ENCODE peak calls at places on chromosomes 7 and 10, in nine cellular contexts. H, Q, G, B, U, F, S, J and C are unnamed samples.

GRCh38 chr7:38335490-38336135 is 62.2 kb upstream of the TARP start:
- DNase-seq in H (peak; percentile 75), Q (peak; percentile 73), G (peak; percentile 92), B (peak; percentile 90), U (peak; percentile 84), F (peak; percentile 53), S (peak; percentile 91), J (peak; percentile 90), C (peak; percentile 84)

GRCh38 chr10:63197304-63198092 is 64.4 kb downstream of the NRBF2 start:
- DNase-seq in H (no peak), Q (no peak), G (no peak), B (no peak), U (no peak), F (no peak), S (no peak), J (no peak), C (no peak)

GRCh38 chr7:90530263-90530662 is 60.8 kb downstream of the PTTG1IP2 start:
- DNase-seq in H (no peak), Q (no peak), G (no peak), B (no peak), U (no peak), F (no peak), S (no peak), J (no peak), C (no peak)

GRCh38 chr7:100568176-100568935 is 5.3 kb downstream of the SAP25 start:
- DNase-seq in H (no peak), Q (no peak), G (no peak), B (peak; percentile 94), U (no peak), F (no peak), S (peak; percentile 63), J (no peak), C (peak; percentile 69)

GRCh38 chr10:84138478-84139125 is 707 bp upstream of the GHITM start:
- DNase-seq in H (peak; percentile 32), Q (no peak), G (no peak), B (peak; percentile 43), U (peak; percentile 12), F (peak; percentile 69), S (no peak), J (no peak), C (peak; percentile 75)

GRCh38 chr10:99369126-99369525 is 40.0 kb downstream of the CNNM1 start:
- DNase-seq in H (no peak), Q (no peak), G (no peak), B (no peak), U (no peak), F (no peak), S (no peak), J (no peak), C (no peak)

GRCh38 chr7:38448842-38449241 is 175.4 kb upstream of the TARP start:
- DNase-seq in H (no peak), Q (no peak), G (no peak), B (no peak), U (no peak), F (no peak), S (no peak), J (no peak), C (no peak)

GRCh38 chr10:6173203-6173602 is 29.5 kb upstream of the PFKFB3 start:
- DNase-seq in H (peak; percentile 32), Q (no peak), G (peak; percentile 42), B (no peak), U (no peak), F (no peak), S (no peak), J (no peak), C (peak; percentile 43)

GRCh38 chr7:130384371-130384801 is 4.1 kb downstream of the CPA1 start:
- DNase-seq in H (no peak), Q (no peak), G (no peak), B (no peak), U (no peak), F (no peak), S (no peak), J (no peak), C (no peak)

GRCh38 chr10:34311679-34312078 is 503.4 kb downstream of the PARD3 start:
- DNase-seq in H (no peak), Q (no peak), G (no peak), B (no peak), U (no peak), F (no peak), S (no peak), J (no peak), C (no peak)
- H3K4me3 ChIP-seq in H (no peak overlapping the region), Q (no peak overlapping the region), G (no peak overlapping the region), B (no peak overlapping the region), U (no peak overlapping the region), F (no peak overlapping the region), S (no peak overlapping the region), J (no peak overlapping the region), C (no peak overlapping the region)

GRCh38 chr10:80186364-80187012 is 18.8 kb downstream of the ANXA11 start:
- DNase-seq in H (no peak), Q (no peak), G (no peak), B (no peak), U (peak; percentile 65), F (no peak), S (no peak), J (peak; percentile 32), C (no peak)

GRCh38 chr10:80184291-80184690 is 21.0 kb downstream of the ANXA11 start:
- DNase-seq in H (no peak), Q (no peak), G (no peak), B (no peak), U (no peak), F (no peak), S (no peak), J (no peak), C (no peak)

GRCh38 chr10:80183436-80183835 is 21.9 kb downstream of the ANXA11 start:
- DNase-seq in H (no peak), Q (no peak), G (no peak), B (no peak), U (no peak), F (no peak), S (no peak), J (no peak), C (no peak)

GRCh38 chr10:80185522-80186299 is 19.6 kb downstream of the ANXA11 start:
- DNase-seq in H (no peak), Q (no peak), G (no peak), B (no peak), U (no peak), F (no peak), S (no peak), J (no peak), C (no peak)

DNA sequence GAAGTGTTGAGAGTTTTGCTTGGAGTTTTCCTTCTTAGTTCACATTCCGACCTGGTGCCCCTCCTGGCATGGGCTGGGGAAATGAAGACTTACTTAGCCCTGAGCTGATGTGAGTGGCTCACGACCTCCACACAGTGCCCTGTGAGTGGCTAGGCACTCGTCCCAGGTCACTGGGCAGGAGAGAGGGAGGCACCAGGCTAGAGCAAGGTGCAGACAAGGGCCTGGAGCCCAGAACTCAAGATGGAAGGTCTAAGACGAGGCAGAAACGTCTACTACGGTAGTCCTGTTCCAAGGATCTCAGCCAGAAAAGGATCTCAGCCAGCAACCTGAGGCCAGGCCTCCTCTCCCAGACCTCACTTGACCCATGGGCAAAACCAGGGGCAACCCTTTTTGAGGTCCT is 22.4 kb downstream of the ANXA11 start:
- DNase-seq in H (no peak), Q (no peak), G (no peak), B (no peak), U (no peak), F (no peak), S (no peak), J (no peak), C (peak; percentile 16)
- H3K4me1 ChIP-seq in H (peaks cover 17% of the 10 kb centered on the region), Q (no peaks in the 10 kb centered on the region), G (no peaks in the 10 kb centered on the region), B (peaks cover 7% of the 10 kb centered on the region), U (peaks cover 90% of the 10 kb centered on the region), F (peaks cover 16% of the 10 kb centered on the region), S (peaks cover 58% of the 10 kb centered on the region), J (no peaks in the 10 kb centered on the region), C (peaks cover 15% of the 10 kb centered on the region)

GRCh38 chr7:15168489-15168888 is 265.9 kb upstream of the DGKB start:
- DNase-seq in H (no peak), Q (no peak), G (no peak), B (no peak), U (no peak), F (peak; percentile 33), S (no peak), J (no peak), C (no peak)
- H3K9me3 ChIP-seq in H (no peaks in the 10 kb centered on the region), Q (no peaks in the 10 kb centered on the region), G (no peaks in the 10 kb centered on the region), B (no peaks in the 10 kb centered on the region), U (no peaks in the 10 kb centered on the region), F (no peaks in the 10 kb centered on the region), S (no peaks in the 10 kb centered on the region), J (no peaks in the 10 kb centered on the region), C (no peaks in the 10 kb centered on the region)

DNA sequence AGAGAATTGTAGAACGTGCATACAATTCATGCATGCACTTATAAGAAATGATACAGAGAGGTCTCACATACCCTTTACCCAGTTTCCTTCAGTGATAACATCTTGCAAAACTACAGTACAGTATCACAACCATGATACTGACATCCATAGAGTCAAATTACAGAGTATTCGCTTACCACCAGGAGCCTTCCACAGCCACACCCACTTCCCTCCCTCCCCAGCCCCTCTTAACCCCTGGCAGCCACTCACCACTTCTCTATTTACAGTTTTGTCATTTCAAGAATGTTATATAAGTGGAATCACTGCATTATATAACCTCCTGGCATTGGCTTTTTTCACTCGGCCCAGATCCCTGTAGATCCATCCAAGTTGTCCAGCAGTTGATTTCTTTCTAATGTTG is 143.8 kb downstream of the ZNF248 start:
- DNase-seq in H (no peak), Q (no peak), G (no peak), B (no peak), U (no peak), F (no peak), S (no peak), J (no peak), C (no peak)
- H3K4me3 ChIP-seq in H (no peak overlapping the region), Q (no peak overlapping the region), G (no peak overlapping the region), B (no peak overlapping the region), U (no peak overlapping the region), F (no peak overlapping the region), S (no peak overlapping the region), J (no peak overlapping the region), C (no peak overlapping the region)

DNA sequence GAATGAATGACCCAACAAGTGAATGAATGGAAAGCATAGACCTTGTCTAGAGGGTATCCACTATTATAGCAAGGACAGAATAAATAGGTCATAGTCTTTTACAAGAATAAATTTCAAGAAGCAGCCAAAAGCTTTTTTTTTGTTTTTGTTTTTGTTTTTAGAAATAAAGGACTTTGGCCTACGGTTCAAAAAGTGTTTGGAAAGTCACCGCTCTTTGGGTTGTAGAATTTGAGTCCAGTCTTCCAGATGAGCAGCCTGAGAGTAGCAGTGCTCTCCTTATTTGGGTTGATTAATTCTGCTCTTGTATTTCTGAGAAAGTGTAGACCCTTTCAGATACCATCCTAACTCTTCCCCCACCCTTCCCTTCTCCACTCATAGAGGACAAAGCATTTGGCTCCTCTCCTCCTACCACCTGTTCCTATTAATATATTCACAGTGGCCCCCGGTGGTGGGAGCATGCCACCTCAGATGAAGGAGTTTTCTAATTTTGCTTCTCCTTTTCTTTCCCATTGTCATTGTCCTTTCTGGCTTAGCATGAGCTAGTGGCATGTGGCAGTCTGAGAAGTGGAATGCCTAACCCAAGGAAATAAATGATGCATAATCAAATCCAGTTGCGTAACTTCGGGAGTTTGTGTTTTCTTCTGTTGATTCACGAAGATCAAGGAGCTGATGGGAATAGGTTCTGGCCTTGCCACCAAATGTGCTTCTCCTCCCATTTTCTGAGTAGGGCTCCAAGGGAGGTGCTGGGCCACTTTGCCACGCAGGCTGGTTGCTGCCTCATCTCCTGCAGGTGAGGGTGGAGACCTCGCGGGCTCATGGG is 114.7 kb downstream of the CHN2 start:
- DNase-seq in H (no peak), Q (no peak), G (no peak), B (peak; percentile 19), U (no peak), F (no peak), S (no peak), J (no peak), C (no peak)
- H3K4me1 ChIP-seq in H (no peaks in the 10 kb centered on the region), Q (no peaks in the 10 kb centered on the region), G (no peaks in the 10 kb centered on the region), B (no peaks in the 10 kb centered on the region), U (peaks cover 4% of the 10 kb centered on the region), F (peaks cover 11% of the 10 kb centered on the region), S (no peaks in the 10 kb centered on the region), J (no peaks in the 10 kb centered on the region), C (no peaks in the 10 kb centered on the region)